ENCODE peak calls at places on chromosome 5, in six cellular contexts. R is neural progenitor cell; G is body of pancreas; N is HFF-Myc; H is WERI-Rb-1; X is CD8-positive, alpha-beta T cell. S is an unnamed sample.

GRCh38 chr5:158718738-158719505 is 380.8 kb downstream of the EBF1 start:
- DNase-seq in H (no peak), N (no peak), G (no peak), X (no peak), R (no peak), S (no peak)

GRCh38 chr5:24353606-24354005 is 291.2 kb downstream of the CDH10 start:
- DNase-seq in R (no peak), H (no peak), G (no peak), X (no peak), N (no peak), S (no peak)

GRCh38 chr5:96247097-96247675 is 185.9 kb downstream of the PCSK1 start:
- DNase-seq in H (no peak), N (no peak), R (no peak), G (peak), X (no peak), S (peak)

GRCh38 chr5:165101709-165102108 is 1596.3 kb downstream of the MAT2B start:
- DNase-seq in H (no peak), G (no peak), N (no peak), X (no peak), R (no peak), S (no peak)

GRCh38 chr5:39494099-39494498 is 69.3 kb upstream of the DAB2 start:
- DNase-seq in X (no peak), R (no peak), N (no peak), G (no peak), H (no peak), S (no peak)

GRCh38 chr5:172637740-172638139 is 3.3 kb upstream of the NEURL1B start:
- DNase-seq in X (no peak), G (no peak), N (no peak), R (no peak), H (no peak), S (no peak)

GRCh38 chr5:148841519-148841918 is 15.1 kb downstream of the ADRB2 start:
- DNase-seq in X (no peak), H (no peak), N (no peak), G (no peak), R (no peak), S (peak)

GRCh38 chr5:58145397-58145796 is 314.5 kb downstream of the PLK2 start:
- DNase-seq in N (no peak), R (no peak), X (no peak), G (no peak), H (no peak), S (no peak)

GRCh38 chr5:140250386-140250785 is 52.5 kb downstream of the PFDN1 start:
- DNase-seq in H (no peak), X (no peak), R (no peak), G (no peak), N (no peak), S (no peak)

GRCh38 chr5:57494104-57495098 is 11.8 kb upstream of the ACTBL2 start:
- DNase-seq in G (peak), R (no peak), X (peak), H (no peak), N (peak), S (no peak)

GRCh38 chr5:109936996-109937395 is 247.3 kb downstream of the MAN2A1 start:
- DNase-seq in N (no peak), G (no peak), R (no peak), H (no peak), X (no peak), S (no peak)

GRCh38 chr5:61052870-61053269 is 107.9 kb downstream of the NDUFAF2 start:
- DNase-seq in H (no peak), G (no peak), R (no peak), N (peak), X (no peak), S (no peak)

GRCh38 chr5:32197032-32197431 is 22.9 kb upstream of the GOLPH3 start:
- DNase-seq in H (no peak), N (no peak), G (no peak), R (no peak), X (no peak), S (no peak)

GRCh38 chr5:132065351-132065937 is 5.0 kb downstream of the IL3 start:
- DNase-seq in R (peak), N (peak), G (peak), X (no peak), H (peak), S (peak)

GRCh38 chr5:152811985-152812384 is 406.9 kb upstream of the NMUR2 start:
- DNase-seq in H (peak), G (no peak), R (peak), N (peak), X (no peak), S (no peak)

GRCh38 chr5:41793156-41793770 is 77.0 kb downstream of the OXCT1 start:
- DNase-seq in G (no peak), X (no peak), N (peak), H (no peak), R (no peak), S (peak)

GRCh38 chr5:66958126-66958983 is 238.2 kb downstream of the CD180 start:
- DNase-seq in H (no peak), R (no peak), N (no peak), X (no peak), G (no peak), S (no peak)

GRCh38 chr5:150492621-150493020 is 15.3 kb upstream of the NDST1 start:
- DNase-seq in H (peak), G (no peak), R (no peak), N (no peak), X (no peak), S (no peak)

GRCh38 chr5:113295111-113295539 is 139.7 kb downstream of the TSSK1B start:
- DNase-seq in R (no peak), N (no peak), G (no peak), X (no peak), H (no peak), S (no peak)

GRCh38 chr5:176535101-176535654 is 2.0 kb downstream of the RNF44 start:
- DNase-seq in R (no peak), X (no peak), H (no peak), N (no peak), G (no peak), S (no peak)

GRCh38 chr5:83430130-83431010 is 41.2 kb upstream of the VCAN start:
- DNase-seq in G (peak), N (peak), X (peak), H (peak), R (peak), S (peak)

GRCh38 chr5:143066556-143067281 is 296.5 kb downstream of the ARHGAP26 start:
- DNase-seq in N (no peak), X (no peak), H (no peak), G (peak), R (no peak), S (no peak)

GRCh38 chr5:82855000-82855399 is 222.2 kb downstream of the TMEM167A start:
- DNase-seq in X (no peak), H (no peak), N (no peak), R (no peak), G (no peak), S (no peak)

GRCh38 chr5:93596676-93597441 is 13.8 kb downstream of the NR2F1 start:
- DNase-seq in X (no peak), H (no peak), G (no peak), N (no peak), R (peak), S (no peak)

DNA sequence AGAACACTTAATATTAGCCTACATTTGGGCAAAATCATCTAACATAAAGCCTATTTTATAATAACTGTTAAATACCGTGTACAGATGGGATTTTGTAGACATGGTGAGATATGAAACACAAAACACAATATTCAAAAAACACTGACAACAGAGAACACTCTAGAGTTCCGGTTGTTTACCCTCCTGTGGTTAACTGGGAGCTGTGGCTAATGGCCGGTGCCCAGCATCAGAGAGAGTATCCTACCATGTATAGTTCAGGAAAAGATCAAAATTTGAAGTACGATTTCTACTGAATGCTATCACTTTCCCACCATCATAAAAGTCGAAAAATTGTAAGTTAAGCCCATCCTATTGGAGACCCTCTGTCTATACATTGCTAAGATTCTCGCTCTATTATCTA is 2.4 kb downstream of the CAMK4 start:
- DNase-seq in X (no peak), R (no peak), H (no peak), N (no peak), G (no peak), S (no peak)
- H3K4me3 ChIP-seq in X (peak), R (no peak), H (no peak), N (no peak), G (no peak), S (no peak)

DNA sequence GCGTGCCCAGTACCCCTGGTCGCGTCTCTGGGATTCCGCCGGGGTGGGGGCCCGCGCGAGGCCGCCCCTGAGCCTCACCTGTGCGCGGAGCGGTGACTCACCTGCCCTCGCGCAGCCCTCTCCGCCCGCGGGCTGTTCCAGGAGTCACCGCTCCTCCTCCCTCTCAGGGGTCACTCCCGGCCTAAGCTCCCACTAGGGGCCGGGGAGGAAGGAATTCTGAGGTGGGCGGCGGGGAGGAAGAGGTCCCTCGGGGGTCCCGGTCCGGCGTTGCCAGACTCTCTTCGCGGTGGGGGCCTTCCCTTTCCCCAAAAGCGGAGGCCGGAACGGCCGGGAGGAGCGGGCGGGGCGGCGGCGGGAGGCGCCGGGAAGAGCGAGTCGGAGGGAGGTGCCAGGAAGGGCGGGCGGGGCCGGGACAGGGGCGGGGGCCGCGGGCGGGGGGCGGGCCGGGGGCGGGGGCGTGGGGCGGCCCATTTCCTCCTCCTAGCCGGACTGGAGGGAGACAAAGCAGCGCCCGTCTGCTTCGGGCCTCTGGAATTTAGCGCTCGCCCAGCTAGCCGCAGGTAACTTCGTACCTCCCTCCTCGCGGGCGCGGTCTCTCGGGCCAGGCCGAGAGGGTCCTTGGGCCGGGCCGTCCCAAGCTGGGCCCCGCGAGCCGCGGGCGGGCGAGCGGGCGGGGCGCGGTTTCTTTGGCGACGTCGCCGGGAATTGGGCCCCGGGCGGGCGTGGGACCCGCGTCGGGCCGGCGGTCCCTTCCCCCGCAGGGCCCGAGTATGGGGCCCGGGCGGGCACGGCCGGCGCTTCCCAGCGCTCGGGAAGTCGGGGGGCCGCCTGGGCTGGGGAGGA is at the start of gene CTNNA1:
- DNase-seq in H (peak), R (peak), G (peak), N (no peak), X (peak), S (no peak)
- TF ChIP-seq CTCF in H (no peak), R (peak), G (no peak), N (no peak), X (no peak), S (no peak)

DNA sequence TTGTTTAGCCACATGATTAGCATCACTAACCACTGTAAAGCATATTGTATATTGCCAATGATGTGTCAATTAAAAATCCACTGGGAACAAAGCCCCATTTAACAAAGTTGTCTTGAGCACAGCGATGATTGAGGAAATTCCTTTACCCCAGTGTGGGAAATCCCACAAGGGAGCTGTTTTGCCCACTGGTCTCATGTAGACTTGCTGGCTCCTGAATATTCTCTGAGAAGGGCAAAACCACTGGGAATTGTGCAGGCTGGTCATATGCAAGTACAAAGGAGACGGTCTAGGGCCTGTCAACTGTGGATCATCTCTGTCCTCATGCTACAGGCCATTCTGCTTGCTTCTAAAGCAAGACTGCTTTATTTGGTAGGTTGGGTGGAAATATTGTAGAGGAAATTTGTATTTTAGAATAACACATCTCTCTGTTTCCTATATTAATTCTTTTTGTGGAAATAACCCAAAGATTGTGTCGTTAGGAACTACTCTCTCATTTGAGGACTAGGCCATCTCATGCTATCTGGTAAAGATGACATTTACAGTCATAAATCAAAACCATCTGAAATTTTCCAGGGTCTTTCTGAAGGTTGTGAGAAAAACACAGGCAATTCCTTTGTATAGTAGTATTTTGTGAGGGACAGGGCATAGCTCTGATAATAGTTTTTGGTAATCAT is 60.2 kb downstream of the PARP8 start:
- DNase-seq in G (no peak), N (no peak), H (no peak), X (no peak), R (no peak), S (no peak)
- H3K4me3 ChIP-seq in G (no peak), N (no peak), H (no peak), X (no peak), R (no peak), S (no peak)

GRCh38 chr5:133260715-133261114 is 208.9 kb downstream of the HSPA4 start:
- DNase-seq in R (no peak), N (no peak), G (no peak), H (no peak), X (no peak), S (no peak)
- TF ChIP-seq CTCF in R (no peak), N (no peak), G (no peak), H (no peak), X (no peak), S (no peak)

DNA sequence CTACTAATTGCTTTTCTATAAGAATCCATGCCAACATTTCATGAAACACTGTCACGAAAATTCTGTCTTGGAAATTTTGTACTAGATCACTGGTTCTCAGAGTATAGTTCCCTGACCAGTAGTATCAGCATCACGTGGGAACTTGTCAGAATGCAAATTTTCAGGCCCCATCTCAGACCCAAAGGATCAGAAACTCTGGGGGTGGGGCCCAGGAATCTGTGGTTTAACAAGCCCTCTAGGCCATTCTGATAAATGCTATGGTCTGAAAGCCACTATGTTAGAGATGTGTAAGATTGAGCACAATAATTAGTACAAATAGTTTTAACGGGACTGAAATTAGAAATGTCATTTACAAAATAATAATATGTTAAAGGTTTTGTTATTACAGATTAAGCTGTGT is 615.7 kb upstream of the ARRDC3 start:
- DNase-seq in R (no peak), G (no peak), N (no peak), X (no peak), H (no peak), S (no peak)
- H3K4me3 ChIP-seq in R (no peak), G (no peak), N (no peak), X (no peak), H (no peak), S (no peak)

GRCh38 chr5:45696206-45696836 is at the start of gene HCN1:
- DNase-seq in G (peak), N (peak), R (peak), H (peak), X (no peak), S (peak)
- TF ChIP-seq CTCF in G (peak), N (peak), R (peak), H (peak), X (no peak), S (peak)

GRCh38 chr5:74145904-74146303 is 494.6 kb downstream of the ENC1 start:
- DNase-seq in R (no peak), H (no peak), G (no peak), X (no peak), N (no peak), S (no peak)
- H3K4me3 ChIP-seq in R (no peak), H (no peak), G (no peak), X (no peak), N (no peak), S (no peak)

GRCh38 chr5:74212336-74212735 is 428.2 kb downstream of the ENC1 start:
- DNase-seq in H (peak), X (no peak), G (peak), R (peak), N (no peak), S (no peak)
- TF ChIP-seq CTCF in H (peak), X (no peak), G (no peak), R (peak), N (peak), S (peak)

GRCh38 chr5:135041726-135042125 is 7.7 kb upstream of the PITX1 start:
- DNase-seq in H (no peak), X (no peak), N (no peak), R (no peak), G (no peak), S (no peak)
- H3K4me3 ChIP-seq in H (no peak), X (no peak), N (no peak), R (no peak), G (no peak), S (no peak)